ENCODE peak calls at places on chromosomes 4 and X, in eight cellular contexts. J, V, R, G, A, H, U and W are unnamed samples.

GRCh38 chrX:23372220-23372902 is 37.7 kb downstream of the PTCHD1 start:
- DNase-seq in A (peak; percentile 37), G (peak; percentile 28), J (no peak), V (no peak), U (no peak), R (no peak), H (no peak), W (no peak)

GRCh38 chr4:52825311-52826090 is 36.6 kb upstream of the RASL11B start:
- DNase-seq in G (no peak), H (no peak), U (no peak), R (no peak), A (no peak), V (peak; percentile 22), J (no peak), W (no peak)

GRCh38 chr4:1012031-1012739 is 759 bp downstream of the FGFRL1 start:
- DNase-seq in V (peak; percentile 63), J (no peak), G (peak; percentile 67), H (no peak), A (peak; percentile 68), R (no peak), U (peak; percentile 70), W (peak; percentile 9)

GRCh38 chr4:141660880-141661279 is 24.5 kb downstream of the IL15 start:
- DNase-seq in A (no peak), H (no peak), U (no peak), R (no peak), V (peak; percentile 37), J (no peak), G (no peak), W (no peak)

GRCh38 chr4:173252024-173252935 is 81.9 kb downstream of the HMGB2 start:
- DNase-seq in V (peak; percentile 83), R (peak; percentile 70), H (peak; percentile 68), J (peak; percentile 65), U (peak; percentile 79), A (peak; percentile 93), G (peak; percentile 77), W (no peak)

GRCh38 chr4:109432676-109433075 is 939 bp upstream of the SEC24B start:
- DNase-seq in U (peak; percentile 57), V (peak; percentile 85), H (no peak), J (no peak), R (no peak), A (no peak), G (no peak), W (no peak)

GRCh38 chr4:156875697-156876096 is 95.9 kb downstream of the PDGFC start:
- DNase-seq in V (peak; percentile 16), G (no peak), U (no peak), J (no peak), H (no peak), A (no peak), R (no peak), W (no peak)

GRCh38 chr4:11132478-11132877 is 296.2 kb downstream of the HS3ST1 start:
- DNase-seq in G (no peak), H (no peak), U (no peak), A (no peak), R (no peak), J (no peak), V (no peak), W (no peak)

GRCh38 chr4:158786155-158786581 is 17.3 kb downstream of the FNIP2 start:
- DNase-seq in R (no peak), H (no peak), G (no peak), A (no peak), U (no peak), V (no peak), J (no peak), W (no peak)

GRCh38 chr4:146310319-146311021 is 96.1 kb downstream of the REELD1 start:
- DNase-seq in G (no peak), R (no peak), U (no peak), A (no peak), H (peak; percentile 35), J (no peak), V (no peak), W (no peak)

GRCh38 chr4:77538144-77538543 is 67.5 kb upstream of the CXCL13 start:
- DNase-seq in H (no peak), U (no peak), A (no peak), V (peak; percentile 77), G (no peak), R (no peak), J (no peak), W (no peak)

GRCh38 chr4:135277980-135278315 is 1076.4 kb upstream of the PABPC4L start:
- DNase-seq in V (no peak), H (no peak), U (no peak), R (no peak), J (no peak), G (no peak), A (no peak), W (peak; percentile 8)

GRCh38 chr4:4327652-4328121 is 37.6 kb downstream of the ZBTB49 start:
- DNase-seq in H (no peak), G (no peak), J (peak; percentile 13), U (peak; percentile 42), V (peak; percentile 6), A (peak; percentile 16), R (no peak), W (peak; percentile 9)

GRCh38 chr4:32133141-32133540 is 1413.0 kb downstream of the PCDH7 start:
- DNase-seq in G (no peak), A (no peak), J (no peak), V (peak; percentile 64), R (no peak), H (no peak), U (no peak), W (no peak)

GRCh38 chrX:55057691-55058249 is 17.1 kb upstream of the PAGE2B start:
- DNase-seq in U (peak; percentile 41), A (peak; percentile 37), H (no peak), G (no peak), R (no peak), J (peak; percentile 7), V (peak; percentile 59), W (peak; percentile 47)
- H3K9me3 ChIP-seq in U (no peaks in the 10 kb centered on the region), A (no peaks in the 10 kb centered on the region), H (no peaks in the 10 kb centered on the region), G (no peaks in the 10 kb centered on the region), R (no peaks in the 10 kb centered on the region), J (peaks cover 4% of the 10 kb centered on the region), V (peaks cover 9% of the 10 kb centered on the region), W (no peaks in the 10 kb centered on the region)

DNA sequence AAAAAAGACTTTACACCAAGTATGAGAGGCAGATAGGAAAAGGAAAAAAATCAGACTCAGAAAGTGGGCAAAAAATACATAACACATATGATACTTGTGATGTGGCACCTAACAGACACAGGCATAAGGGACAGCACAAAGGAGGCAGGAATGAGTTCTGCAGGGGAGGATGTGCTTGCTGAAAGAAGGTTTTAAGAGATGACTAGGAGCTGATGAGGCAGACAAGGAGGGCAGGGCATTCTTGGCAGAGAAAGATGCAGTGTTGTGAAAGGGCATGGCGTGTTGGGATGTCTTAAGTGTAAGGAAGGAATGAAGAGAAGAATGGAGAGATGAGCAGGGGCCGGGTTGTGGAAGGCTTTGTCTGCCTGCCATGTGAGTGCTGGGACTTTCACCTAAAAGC is 49.7 kb upstream of the TMEM154 start:
- DNase-seq in V (peak; percentile 53), H (no peak), G (no peak), A (no peak), R (no peak), J (no peak), U (no peak), W (no peak)
- H3K4me3 ChIP-seq in V (no peak overlapping the region), H (no peak overlapping the region), G (no peak overlapping the region), A (no peak overlapping the region), R (no peak overlapping the region), J (no peak overlapping the region), U (no peak overlapping the region), W (no peak overlapping the region)

GRCh38 chrX:25721564-25721963 is 416.6 kb upstream of the MAGEB18 start:
- DNase-seq in H (no peak), V (peak; percentile 0), J (no peak), R (no peak), A (no peak), G (no peak), U (peak; percentile 11), W (no peak)
- H3K27me3 ChIP-seq in H (no peaks in the 10 kb centered on the region), V (peaks cover 11% of the 10 kb centered on the region), J (no peaks in the 10 kb centered on the region), R (no peaks in the 10 kb centered on the region), A (no peaks in the 10 kb centered on the region), G (no peaks in the 10 kb centered on the region), U (no peaks in the 10 kb centered on the region), W (no peaks in the 10 kb centered on the region)

GRCh38 chr4:8384397-8385060 is 56.0 kb downstream of the ACOX3 start:
- DNase-seq in U (no peak), J (no peak), H (no peak), V (no peak), R (no peak), A (no peak), G (no peak), W (no peak)
- H3K9me3 ChIP-seq in U (no peaks in the 10 kb centered on the region), J (no peaks in the 10 kb centered on the region), H (no peaks in the 10 kb centered on the region), V (no peaks in the 10 kb centered on the region), R (no peaks in the 10 kb centered on the region), A (no peaks in the 10 kb centered on the region), G (no peaks in the 10 kb centered on the region), W (no peaks in the 10 kb centered on the region)